ENCODE peak calls at places on chromosomes 16 and 17, in five cellular contexts. One of them, this sample, is unnamed.

GRCh38 chr17:79977711-79978544 is 57.7 kb downstream of the TBC1D16 start:
- DNase-seq in hepatic stellate cell: no peak
- DNase-seq in activated T-cell treated with anti-CD3 and anti-CD28 coated beads, Interleukin-2, amount 50 U/mL, for 72 hours: no peak
- DNase-seq in HS-5: no peak
- DNase-seq in activated naive CD8-positive, alpha-beta T cell treated with anti-CD3 and anti-CD28 coated beads, Interleukin-2, amount 50 U/mL, for 24 hours: no peak
- DNase-seq in this sample: no peak

GRCh38 chr17:72665841-72666518 is 426.5 kb downstream of the SLC39A11 start:
- DNase-seq in hepatic stellate cell: no peak
- DNase-seq in activated T-cell treated with anti-CD3 and anti-CD28 coated beads, Interleukin-2, amount 50 U/mL, for 72 hours: no peak
- DNase-seq in HS-5: no peak
- DNase-seq in activated naive CD8-positive, alpha-beta T cell treated with anti-CD3 and anti-CD28 coated beads, Interleukin-2, amount 50 U/mL, for 24 hours: no peak
- DNase-seq in this sample: no peak

GRCh38 chr16:21637032-21637968 is 15.1 kb downstream of the IGSF6 start:
- DNase-seq in hepatic stellate cell: no peak
- DNase-seq in activated T-cell treated with anti-CD3 and anti-CD28 coated beads, Interleukin-2, amount 50 U/mL, for 72 hours: no peak
- DNase-seq in HS-5: no peak
- DNase-seq in activated naive CD8-positive, alpha-beta T cell treated with anti-CD3 and anti-CD28 coated beads, Interleukin-2, amount 50 U/mL, for 24 hours: no peak
- DNase-seq in this sample: no peak

GRCh38 chr17:72614871-72615626 is 477.4 kb downstream of the SLC39A11 start:
- DNase-seq in hepatic stellate cell: no peak
- DNase-seq in activated T-cell treated with anti-CD3 and anti-CD28 coated beads, Interleukin-2, amount 50 U/mL, for 72 hours: no peak
- DNase-seq in HS-5: no peak
- DNase-seq in activated naive CD8-positive, alpha-beta T cell treated with anti-CD3 and anti-CD28 coated beads, Interleukin-2, amount 50 U/mL, for 24 hours: no peak
- DNase-seq in this sample: no peak

GRCh38 chr17:60134396-60135159 is 15.2 kb upstream of the CA4 start:
- DNase-seq in hepatic stellate cell: peak
- DNase-seq in activated T-cell treated with anti-CD3 and anti-CD28 coated beads, Interleukin-2, amount 50 U/mL, for 72 hours: peak
- DNase-seq in HS-5: peak
- DNase-seq in activated naive CD8-positive, alpha-beta T cell treated with anti-CD3 and anti-CD28 coated beads, Interleukin-2, amount 50 U/mL, for 24 hours: peak
- DNase-seq in this sample: no peak

GRCh38 chr17:74972973-74973328 is 392 bp upstream of the HID1 start:
- DNase-seq in hepatic stellate cell: no peak
- DNase-seq in activated T-cell treated with anti-CD3 and anti-CD28 coated beads, Interleukin-2, amount 50 U/mL, for 72 hours: no peak
- DNase-seq in HS-5: no peak
- DNase-seq in activated naive CD8-positive, alpha-beta T cell treated with anti-CD3 and anti-CD28 coated beads, Interleukin-2, amount 50 U/mL, for 24 hours: no peak
- DNase-seq in this sample: no peak

GRCh38 chr16:1871974-1872635 is at the start of gene MEIOB:
- DNase-seq in hepatic stellate cell: no peak
- DNase-seq in activated T-cell treated with anti-CD3 and anti-CD28 coated beads, Interleukin-2, amount 50 U/mL, for 72 hours: peak
- DNase-seq in HS-5: no peak
- DNase-seq in activated naive CD8-positive, alpha-beta T cell treated with anti-CD3 and anti-CD28 coated beads, Interleukin-2, amount 50 U/mL, for 24 hours: peak
- DNase-seq in this sample: peak

GRCh38 chr17:7883781-7884386 is 4.7 kb upstream of the CHD3 start:
- DNase-seq in hepatic stellate cell: peak
- DNase-seq in activated T-cell treated with anti-CD3 and anti-CD28 coated beads, Interleukin-2, amount 50 U/mL, for 72 hours: peak
- DNase-seq in HS-5: no peak
- DNase-seq in activated naive CD8-positive, alpha-beta T cell treated with anti-CD3 and anti-CD28 coated beads, Interleukin-2, amount 50 U/mL, for 24 hours: peak
- DNase-seq in this sample: peak

GRCh38 chr16:85564277-85565051 is 48.7 kb upstream of the GSE1 start:
- DNase-seq in hepatic stellate cell: peak
- DNase-seq in activated T-cell treated with anti-CD3 and anti-CD28 coated beads, Interleukin-2, amount 50 U/mL, for 72 hours: peak
- DNase-seq in HS-5: no peak
- DNase-seq in activated naive CD8-positive, alpha-beta T cell treated with anti-CD3 and anti-CD28 coated beads, Interleukin-2, amount 50 U/mL, for 24 hours: peak
- DNase-seq in this sample: no peak

GRCh38 chr17:58498177-58498828 is 10.1 kb upstream of the HSF5 start:
- DNase-seq in hepatic stellate cell: no peak
- DNase-seq in activated T-cell treated with anti-CD3 and anti-CD28 coated beads, Interleukin-2, amount 50 U/mL, for 72 hours: no peak
- DNase-seq in HS-5: no peak
- DNase-seq in activated naive CD8-positive, alpha-beta T cell treated with anti-CD3 and anti-CD28 coated beads, Interleukin-2, amount 50 U/mL, for 24 hours: no peak
- DNase-seq in this sample: no peak

This sample was measured in A673.